ENCODE peak calls at places on chromosome 11, in four cellular contexts. I, Z, N and P are unnamed samples.
A peak's percentile ranks its signal among the peaks of the same experiment; 100 is the strongest.

GRCh38 chr11:120184371-120184945 is 26.4 kb upstream of the OAF start:
- DNase-seq in I (no peak), Z (peak; percentile 22), N (no peak), P (no peak)

GRCh38 chr11:130782361-130783221 is 133.7 kb downstream of the SNX19 start:
- DNase-seq in I (no peak), Z (peak; percentile 41), N (no peak), P (no peak)

GRCh38 chr11:13983081-13983751 is 20.7 kb downstream of the SPON1 start:
- DNase-seq in I (no peak), Z (no peak), N (no peak), P (no peak)

GRCh38 chr11:82718307-82718706 is 15.4 kb downstream of the FAM181B start:
- DNase-seq in I (peak; percentile 42), Z (peak; percentile 54), N (peak; percentile 54), P (no peak)

GRCh38 chr11:108697872-108698473 is 33.1 kb downstream of the DDX10 start:
- DNase-seq in I (peak; percentile 67), Z (no peak), N (peak; percentile 59), P (peak; percentile 49)

GRCh38 chr11:68367252-68367651 is 54.9 kb downstream of the LRP5 start:
- DNase-seq in I (no peak), Z (no peak), N (no peak), P (no peak)

GRCh38 chr11:68973219-68973618 is 7.6 kb downstream of the MRGPRD start:
- DNase-seq in I (no peak), Z (no peak), N (no peak), P (no peak)

GRCh38 chr11:96317576-96317975 is 25.4 kb downstream of the MAML2 start:
- DNase-seq in I (no peak), Z (no peak), N (no peak), P (no peak)

GRCh38 chr11:17386331-17387084 is 2.0 kb downstream of the KCNJ11 start:
- DNase-seq in I (peak; percentile 69), Z (peak; percentile 82), N (peak; percentile 74), P (no peak)

GRCh38 chr11:111981270-111981669 is 43.9 kb upstream of the DLAT start:
- DNase-seq in I (no peak), Z (no peak), N (no peak), P (no peak)

GRCh38 chr11:61505640-61506155 is 2.9 kb upstream of the LRRC10B start:
- DNase-seq in I (no peak), Z (no peak), N (no peak), P (no peak)

GRCh38 chr11:75198278-75198948 is 42.2 kb upstream of the TPBGL start:
- DNase-seq in I (no peak), Z (no peak), N (no peak), P (no peak)

GRCh38 chr11:127013550-127013949 is 13.0 kb upstream of the KIRREL3 start:
- DNase-seq in I (no peak), Z (no peak), N (no peak), P (no peak)

GRCh38 chr11:76709756-76710155 is 39.2 kb upstream of the LRRC32 start:
- DNase-seq in I (no peak), Z (no peak), N (no peak), P (no peak)

GRCh38 chr11:86380295-86380694 is 5.6 kb downstream of the CCDC81 start:
- DNase-seq in I (no peak), Z (no peak), N (no peak), P (no peak)

GRCh38 chr11:113446112-113446511 is 29.1 kb downstream of the DRD2 start:
- DNase-seq in I (no peak), Z (no peak), N (no peak), P (no peak)

GRCh38 chr11:69172674-69173073 is 16.9 kb downstream of the SMIM38 start:
- DNase-seq in I (peak; percentile 51), Z (no peak), N (no peak), P (no peak)

GRCh38 chr11:73087730-73088129 is 54.4 kb downstream of the FCHSD2 start:
- DNase-seq in I (no peak), Z (no peak), N (no peak), P (peak; percentile 53)

GRCh38 chr11:55571828-55572227 is at the start of gene OR4C16:
- DNase-seq in I (no peak), Z (no peak), N (no peak), P (no peak)

GRCh38 chr11:20399498-20399897 is 12.0 kb downstream of the PRMT3 start:
- DNase-seq in I (no peak), Z (no peak), N (no peak), P (no peak)

GRCh38 chr11:120332822-120333716 is 3.1 kb upstream of the ARHGEF12 start:
- DNase-seq in I (no peak), Z (no peak), N (no peak), P (no peak)

GRCh38 chr11:92325416-92325815 is 100.8 kb downstream of the FAT3 start:
- DNase-seq in I (no peak), Z (no peak), N (no peak), P (no peak)

GRCh38 chr11:70668204-70669202 is 270.2 kb downstream of the CTTN start:
- DNase-seq in I (no peak), Z (no peak), N (no peak), P (no peak)

GRCh38 chr11:90818196-90818735 is 595.4 kb upstream of the CHORDC1 start:
- DNase-seq in I (no peak), Z (no peak), N (no peak), P (no peak)

GRCh38 chr11:132793831-132794230 is 738.5 kb downstream of the OPCML start:
- DNase-seq in I (no peak), Z (no peak), N (no peak), P (no peak)

GRCh38 chr11:55806248-55806647 is 4.9 kb upstream of the OR5L1 start:
- DNase-seq in I (no peak), Z (no peak), N (no peak), P (no peak)

GRCh38 chr11:34505874-34506273 is 7.7 kb downstream of the ELF5 start:
- DNase-seq in I (no peak), Z (no peak), N (no peak), P (no peak)

GRCh38 chr11:71252782-71253730 is 679 bp upstream of the SHANK2 start:
- DNase-seq in I (peak; percentile 83), Z (peak; percentile 77), N (no peak), P (no peak)

GRCh38 chr11:106276859-106277436 is 199.5 kb downstream of the AASDHPPT start:
- DNase-seq in I (peak; percentile 3), Z (no peak), N (peak; percentile 4), P (no peak)

GRCh38 chr11:7892751-7893356 is 38.2 kb downstream of the OR10A6 start:
- DNase-seq in I (peak; percentile 57), Z (no peak), N (peak; percentile 56), P (no peak)

GRCh38 chr11:79419120-79419519 is 21.7 kb downstream of the TENM4 start:
- DNase-seq in I (peak; percentile 66), Z (no peak), N (no peak), P (no peak)

GRCh38 chr11:115769891-115770290 is 265.7 kb upstream of the CADM1 start:
- DNase-seq in I (no peak), Z (no peak), N (no peak), P (no peak)

GRCh38 chr11:114072978-114073377 is 13.5 kb downstream of the ZBTB16 start:
- DNase-seq in I (no peak), Z (no peak), N (no peak), P (no peak)

GRCh38 chr11:74179234-74180126 is 8.4 kb downstream of the PPME1 start:
- DNase-seq in I (no peak), Z (no peak), N (no peak), P (no peak)

GRCh38 chr11:74170694-74171629 is at the start of the genes C2CD3 and PPME1:
- DNase-seq in I (peak; percentile 99), Z (peak; percentile 91), N (peak; percentile 92), P (peak; percentile 100)

GRCh38 chr11:74171630-74172465 is 759 bp downstream of the PPME1 start:
- DNase-seq in I (no peak), Z (no peak), N (no peak), P (no peak)

GRCh38 chr11:74175923-74176322 is 4.8 kb downstream of the PPME1 start:
- DNase-seq in I (no peak), Z (no peak), N (no peak), P (no peak)
- TF ChIP-seq EP300 in I (no peak), Z (no peak), N (no peak), P (no peak)

GRCh38 chr11:128055576-128056217 is 531.7 kb downstream of the ETS1 start:
- DNase-seq in I (no peak), Z (no peak), N (no peak), P (no peak)

GRCh38 chr11:128061321-128061871 is 526.0 kb downstream of the ETS1 start:
- DNase-seq in I (no peak), Z (no peak), N (no peak), P (no peak)

GRCh38 chr11:128057786-128058395 is 529.5 kb downstream of the ETS1 start:
- DNase-seq in I (no peak), Z (no peak), N (no peak), P (no peak)

GRCh38 chr11:128054323-128054910 is 532.9 kb downstream of the ETS1 start:
- DNase-seq in I (no peak), Z (no peak), N (no peak), P (no peak)

GRCh38 chr11:128058580-128059208 is 528.7 kb downstream of the ETS1 start:
- DNase-seq in I (no peak), Z (no peak), N (no peak), P (no peak)
- TF ChIP-seq MAX in I (no peak), Z (no peak), N (no peak), P (no peak)

GRCh38 chr11:62706841-62707240 is 383 bp downstream of the BSCL2 start:
- DNase-seq in I (no peak), Z (no peak), N (no peak), P (no peak)

GRCh38 chr11:62707277-62707771 is at the start of the genes BSCL2 and GNG3:
- DNase-seq in I (peak; percentile 39), Z (peak; percentile 93), N (peak; percentile 39), P (no peak)

GRCh38 chr11:62705401-62705800 is 1.8 kb downstream of the BSCL2 start:
- DNase-seq in I (no peak), Z (no peak), N (peak; percentile 65), P (no peak)

GRCh38 chr11:62708423-62709261 is 1.2 kb downstream of the GNG3 start:
- DNase-seq in I (no peak), Z (peak; percentile 69), N (no peak), P (no peak)

DNA sequence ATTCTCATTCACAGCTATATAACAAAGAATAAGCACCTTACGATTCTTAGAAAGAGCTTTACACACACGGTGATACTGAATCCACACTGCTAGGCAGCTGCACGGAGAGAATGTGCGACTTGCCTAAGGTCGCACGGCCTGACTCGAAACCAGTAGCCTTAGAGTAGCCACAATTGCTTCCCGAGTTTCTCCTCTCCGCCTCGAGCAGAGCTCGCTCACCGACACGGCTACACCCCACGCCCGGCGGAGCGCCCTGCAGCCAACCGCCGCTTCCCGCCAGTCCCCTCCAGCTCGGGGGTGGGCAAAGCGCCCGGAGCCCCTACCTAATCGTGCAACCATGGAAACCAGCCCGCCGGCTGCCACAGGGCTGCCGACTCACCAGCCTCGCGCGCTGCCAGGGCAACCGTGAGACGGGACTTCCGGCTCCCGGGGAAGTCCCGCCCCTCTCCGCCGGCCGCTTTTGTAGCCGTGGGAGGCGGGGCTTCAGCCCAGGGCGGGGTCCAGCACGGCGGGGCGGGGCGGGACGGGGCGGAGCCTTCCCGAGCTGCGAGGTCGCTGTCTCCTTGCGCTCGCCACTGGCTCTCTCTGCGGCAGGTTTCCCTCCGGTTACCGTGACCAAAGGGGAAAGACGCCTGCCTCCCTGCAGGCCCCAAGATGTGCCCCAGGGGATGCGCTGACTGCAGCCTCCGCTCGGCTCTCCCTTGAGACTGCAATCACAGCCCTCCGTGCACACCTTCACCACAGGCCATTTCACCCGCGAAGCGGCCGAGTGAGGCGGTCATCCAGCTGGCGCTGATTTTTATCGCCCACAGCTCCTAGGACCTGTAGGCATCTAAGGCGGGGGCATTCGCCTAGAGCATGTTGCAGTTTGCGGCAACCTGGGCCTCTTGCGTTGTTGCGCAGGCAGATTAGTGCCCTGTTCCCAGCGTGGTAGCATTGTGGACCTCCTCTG is 1.1 kb downstream of the BSCL2 start:
- DNase-seq in I (peak; percentile 90), Z (peak; percentile 95), N (peak; percentile 97), P (peak; percentile 50)
- TF ChIP-seq EP300 in I (no peak), Z (no peak), N (no peak), P (no peak)

GRCh38 chr11:78212586-78213371 is 24.1 kb downstream of the USP35 start:
- DNase-seq in I (no peak), Z (no peak), N (no peak), P (no peak)
- TF ChIP-seq MAX in I (no peak), Z (no peak), N (no peak), P (no peak)